ENCODE peak calls at places on chromosomes 6 and 20, in six cellular contexts. J, X, C, G, A and V are unnamed samples.

GRCh38 chr6:154937306-154938244 is 57.5 kb upstream of the TIAM2 start:
- DNase-seq in J (no peak), X (no peak), C (no peak), G (no peak), A (no peak), V (peak)

GRCh38 chr6:1527098-1527497 is 82.6 kb upstream of the FOXC1 start:
- DNase-seq in J (no peak), X (no peak), C (no peak), G (no peak), A (peak), V (peak)

GRCh38 chr20:326645-327031 is 1.3 kb downstream of the SOX12 start:
- DNase-seq in J (no peak), X (no peak), C (no peak), G (no peak), A (no peak), V (no peak)

GRCh38 chr6:31122803-31123706 is 2.8 kb upstream of the CDSN start:
- DNase-seq in J (peak), X (no peak), C (peak), G (peak), A (no peak), V (no peak)

GRCh38 chr6:130933712-130934200 is 106.5 kb downstream of the SMLR1 start:
- DNase-seq in J (peak), X (no peak), C (no peak), G (no peak), A (no peak), V (no peak)

GRCh38 chr20:30610044-30610693 is 647.3 kb upstream of the DEFB115 start:
- DNase-seq in J (no peak), X (no peak), C (no peak), G (no peak), A (no peak), V (no peak)

GRCh38 chr6:167505199-167505598 is 180.3 kb downstream of the TTLL2 start:
- DNase-seq in J (no peak), X (no peak), C (no peak), G (no peak), A (no peak), V (no peak)

GRCh38 chr6:127550403-127550802 is 26.6 kb upstream of the C6orf58 start:
- DNase-seq in J (no peak), X (no peak), C (no peak), G (no peak), A (no peak), V (no peak)

GRCh38 chr6:692858-693736 is at the start of gene EXOC2:
- DNase-seq in J (peak), X (peak), C (peak), G (peak), A (peak), V (peak)

GRCh38 chr6:71678081-71678480 is 208.3 kb upstream of the RIMS1 start:
- DNase-seq in J (no peak), X (no peak), C (no peak), G (no peak), A (no peak), V (no peak)

GRCh38 chr6:73081955-73082354 is 143.3 kb downstream of the KHDC1L start:
- DNase-seq in J (no peak), X (no peak), C (no peak), G (no peak), A (no peak), V (no peak)

GRCh38 chr6:17423018-17423417 is 29.6 kb downstream of the CAP2 start:
- DNase-seq in J (no peak), X (no peak), C (no peak), G (no peak), A (no peak), V (no peak)

GRCh38 chr6:133337312-133337711 is 96.2 kb downstream of the EYA4 start:
- DNase-seq in J (no peak), X (no peak), C (no peak), G (no peak), A (no peak), V (no peak)

GRCh38 chr6:160010067-160010466 is 41.2 kb downstream of the IGF2R start:
- DNase-seq in J (no peak), X (no peak), C (no peak), G (no peak), A (no peak), V (no peak)

GRCh38 chr6:160015778-160016684 is 47.1 kb downstream of the IGF2R start:
- DNase-seq in J (no peak), X (no peak), C (no peak), G (no peak), A (no peak), V (no peak)

GRCh38 chr6:160014869-160015182 is 45.9 kb downstream of the IGF2R start:
- DNase-seq in J (no peak), X (no peak), C (no peak), G (no peak), A (no peak), V (no peak)

GRCh38 chr6:160013987-160014868 is 45.3 kb downstream of the IGF2R start:
- DNase-seq in J (peak), X (no peak), C (no peak), G (no peak), A (no peak), V (no peak)
- TF ChIP-seq ATF3 in J (no peak), X (no peak), C (no peak), G (no peak), A (no peak), V (no peak)

GRCh38 chr20:52234302-52235045 is 42.9 kb upstream of the ZFP64 start:
- DNase-seq in J (peak), X (no peak), C (no peak), G (no peak), A (no peak), V (no peak)
- TF ChIP-seq CTCF in J (no peak), X (no peak), C (no peak), G (no peak), A (no peak), V (no peak)

GRCh38 chr20:22581437-22582385 is 2.7 kb downstream of the FOXA2 start:
- DNase-seq in J (no peak), X (no peak), C (no peak), G (no peak), A (no peak), V (peak)
- TF ChIP-seq ATF3 in J (no peak), X (no peak), C (no peak), G (no peak), A (no peak), V (no peak)

GRCh38 chr6:39811835-39812345 is 19.7 kb downstream of the DAAM2 start:
- DNase-seq in J (no peak), X (no peak), C (no peak), G (no peak), A (no peak), V (no peak)

GRCh38 chr6:39812496-39812852 is 20.3 kb downstream of the DAAM2 start:
- DNase-seq in J (no peak), X (no peak), C (no peak), G (no peak), A (no peak), V (no peak)

GRCh38 chr6:39815356-39815755 is 23.2 kb downstream of the DAAM2 start:
- DNase-seq in J (no peak), X (no peak), C (no peak), G (no peak), A (no peak), V (no peak)

GRCh38 chr6:39814236-39814635 is 22.1 kb downstream of the DAAM2 start:
- DNase-seq in J (no peak), X (no peak), C (no peak), G (no peak), A (no peak), V (no peak)

DNA sequence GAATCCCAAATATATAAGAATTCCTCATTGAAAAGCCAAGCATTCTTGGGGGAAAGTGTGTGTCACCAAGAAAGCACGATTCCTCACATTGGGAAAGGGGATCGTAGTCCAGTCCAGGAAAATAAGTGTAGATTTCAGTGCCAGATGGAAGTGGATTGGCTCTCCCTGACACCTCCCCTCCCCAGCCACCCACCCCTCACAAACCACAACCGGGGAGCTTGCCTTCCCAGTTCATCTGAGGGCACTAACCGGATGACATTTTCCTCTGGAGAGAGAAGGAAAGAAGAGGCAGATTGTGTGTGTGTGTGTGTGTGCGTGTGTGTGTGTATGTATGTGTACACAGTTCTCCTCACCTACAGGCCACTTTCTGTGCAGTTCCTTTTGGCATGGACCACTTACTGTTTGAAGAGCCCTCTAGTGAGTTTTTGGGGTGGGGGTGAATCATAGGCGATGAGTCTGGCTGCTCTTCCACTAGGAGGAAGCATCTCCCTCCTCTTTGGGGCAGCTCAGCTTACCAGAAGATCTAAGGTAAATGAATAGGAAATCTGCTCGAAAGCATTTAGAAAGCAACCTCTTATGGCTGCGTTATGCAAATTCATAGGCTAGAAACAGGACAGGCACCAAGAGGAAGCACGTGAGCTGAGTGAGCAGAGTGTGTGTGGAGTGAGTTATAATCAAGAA is 20.8 kb downstream of the DAAM2 start:
- DNase-seq in J (no peak), X (peak), C (no peak), G (no peak), A (no peak), V (no peak)
- TF ChIP-seq CTCF in J (no peak), X (no peak), C (peak), G (no peak), A (no peak), V (no peak)

GRCh38 chr6:88913471-88913870 is 49.9 kb downstream of the RNGTT start:
- DNase-seq in J (no peak), X (no peak), C (no peak), G (no peak), A (no peak), V (no peak)

GRCh38 chr6:88914180-88914579 is 49.2 kb downstream of the RNGTT start:
- DNase-seq in J (no peak), X (no peak), C (no peak), G (no peak), A (no peak), V (no peak)

GRCh38 chr6:88910922-88911778 is 52.3 kb downstream of the RNGTT start:
- DNase-seq in J (no peak), X (no peak), C (no peak), G (no peak), A (no peak), V (no peak)

DNA sequence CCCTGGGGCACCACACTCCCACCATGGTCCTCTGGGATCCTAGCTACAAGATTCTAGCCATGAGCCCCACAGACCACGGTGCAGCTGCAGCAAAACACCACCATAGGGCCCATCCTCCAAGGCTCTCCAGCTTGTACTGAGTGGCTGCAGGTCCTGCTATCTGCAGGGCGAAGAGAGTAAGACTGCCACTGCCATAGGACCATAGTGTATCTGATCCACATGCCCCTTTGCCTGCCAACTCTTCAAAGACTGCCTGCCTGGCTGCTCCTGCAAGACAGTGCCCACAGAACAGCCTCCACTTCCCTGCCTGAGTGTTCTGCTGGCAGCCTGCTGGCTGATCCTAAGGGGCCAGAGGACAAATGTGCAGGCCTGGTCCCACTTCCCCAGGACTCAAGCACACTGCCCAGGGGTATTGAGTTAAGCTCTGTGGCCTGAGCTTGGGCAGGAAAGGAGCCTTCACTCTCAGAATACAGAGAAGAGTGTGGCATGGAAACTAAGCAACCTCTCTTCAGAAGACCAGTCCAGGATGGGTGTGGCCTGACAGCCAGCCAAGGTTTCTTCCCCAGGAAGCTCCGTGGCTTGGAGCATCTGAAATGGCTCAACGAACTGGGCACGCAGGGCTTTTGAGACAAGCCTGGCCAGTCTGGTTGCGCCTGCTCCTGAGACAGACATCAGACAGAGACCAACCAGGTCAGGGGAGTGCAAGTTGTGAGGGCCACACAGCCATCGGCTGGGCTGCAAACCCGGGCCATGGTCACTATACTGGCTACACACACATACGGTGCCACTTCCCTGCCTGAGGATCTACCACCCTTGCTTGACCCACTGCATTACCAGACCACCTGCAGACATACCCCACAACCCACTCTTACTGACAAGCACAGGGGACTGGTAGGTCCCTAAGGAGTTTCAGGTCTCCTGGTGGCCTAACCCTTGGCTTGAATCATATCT is 54.5 kb downstream of the RNGTT start:
- DNase-seq in J (no peak), X (no peak), C (no peak), G (no peak), A (no peak), V (no peak)
- TF ChIP-seq ATF3 in J (no peak), X (no peak), C (no peak), G (no peak), A (no peak), V (no peak)

DNA sequence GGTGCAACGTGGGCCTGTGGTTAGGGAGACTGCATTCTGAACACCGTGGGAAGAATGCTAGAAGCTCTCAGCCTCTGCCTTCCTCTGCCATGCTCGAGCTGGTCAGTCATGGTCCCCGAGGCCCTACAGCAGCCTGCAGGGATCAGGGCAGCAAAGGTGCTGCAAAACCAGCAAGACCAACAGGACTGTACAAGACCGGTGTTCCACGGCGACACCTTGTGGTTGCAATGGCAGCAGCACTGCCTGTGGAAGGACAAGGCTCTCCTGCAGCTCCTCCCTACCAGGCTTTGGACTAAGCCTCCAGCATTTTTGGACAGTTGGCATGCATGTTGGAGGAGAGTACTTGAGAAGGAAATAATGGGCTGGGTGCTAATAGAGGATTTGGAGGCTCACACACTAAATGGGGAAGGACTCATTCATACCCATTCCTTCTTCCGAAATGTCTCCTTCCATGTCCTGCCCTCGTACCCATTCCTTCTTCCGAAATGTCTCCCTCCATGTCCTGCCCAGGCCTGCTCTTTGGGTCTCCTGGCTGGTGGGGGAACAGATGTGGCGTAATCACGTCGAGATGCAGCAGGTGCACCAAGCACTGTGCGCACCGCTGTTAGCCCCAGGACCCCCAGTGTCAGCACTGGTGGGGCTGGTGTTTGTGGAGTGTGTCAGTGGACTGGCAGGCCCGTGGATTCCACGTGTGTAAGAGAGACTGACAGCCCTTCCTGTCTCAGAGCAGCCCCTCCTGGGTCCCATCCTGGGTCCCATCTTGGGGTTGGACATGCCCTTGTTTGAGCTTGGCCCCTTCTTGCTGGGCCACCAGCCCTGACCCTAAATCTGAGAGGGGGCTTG is 18.6 kb upstream of the MYT1 start:
- DNase-seq in J (no peak), X (no peak), C (peak), G (peak), A (no peak), V (peak)
- TF ChIP-seq CTCF in J (peak), X (peak), C (peak), G (peak), A (peak), V (peak)